ENCODE peak calls at places on chromosomes 1 and 21, in ten cellular contexts. P is mammary epithelial cell; V is left ventricle myocardium inferior; N is coronary artery; W is GM12865; Z is IMR-90; J is CD8-positive, alpha-beta T cell; U is OCI-LY7; Q is brain microvascular endothelial cell; A is pancreas. D is an unnamed sample.

GRCh38 chr1:66327582-66327981 is 206.4 kb upstream of the SGIP1 start:
- DNase-seq in A (no peak), N (no peak), Q (no peak), U (no peak), P (no peak), J (no peak), V (no peak), W (no peak), Z (no peak), D (no peak)

GRCh38 chr1:30450818-30451233 is 272.6 kb downstream of the MATN1 start:
- DNase-seq in Q (no peak), W (no peak), Z (no peak), A (no peak), U (no peak), J (no peak), N (no peak), V (no peak), P (no peak), D (no peak)

GRCh38 chr21:43318368-43318767 is 108.6 kb downstream of the SIK1 start:
- DNase-seq in P (no peak), J (no peak), N (no peak), W (no peak), V (no peak), A (no peak), Q (no peak), U (no peak), Z (no peak), D (no peak)

GRCh38 chr1:47225430-47226100 is 6.5 kb downstream of the TAL1 start:
- DNase-seq in U (no peak), A (no peak), J (no peak), N (no peak), P (no peak), Q (no peak), Z (no peak), V (no peak), W (no peak), D (no peak)

GRCh38 chr1:40575336-40575735 is 43.9 kb downstream of the ZNF684 start:
- DNase-seq in U (no peak), V (no peak), J (no peak), Z (peak), A (no peak), Q (no peak), W (no peak), N (no peak), P (no peak), D (no peak)

GRCh38 chr1:200029624-200030074 is 2.1 kb downstream of the NR5A2 start:
- DNase-seq in W (no peak), A (no peak), Q (no peak), Z (no peak), U (peak), V (no peak), P (no peak), N (peak), J (no peak), D (no peak)

GRCh38 chr1:18149113-18149641 is 41.6 kb downstream of the IGSF21 start:
- DNase-seq in Q (no peak), W (no peak), U (no peak), J (no peak), P (no peak), Z (no peak), A (no peak), N (no peak), V (no peak), D (no peak)

GRCh38 chr1:28735961-28736449 is 735 bp upstream of the YTHDF2 start:
- DNase-seq in V (no peak), A (no peak), N (no peak), P (no peak), Q (no peak), W (no peak), J (no peak), Z (no peak), U (no peak), D (no peak)

GRCh38 chr1:226798427-226799411 is 59.6 kb upstream of the ITPKB start:
- DNase-seq in P (no peak), W (peak), N (no peak), Q (no peak), Z (no peak), V (no peak), J (peak), A (no peak), U (peak), D (no peak)

GRCh38 chr1:235417101-235417697 is 50.0 kb downstream of the TBCE start:
- DNase-seq in W (peak), A (no peak), Q (peak), U (peak), V (no peak), J (peak), N (no peak), P (peak), Z (peak), D (peak)

GRCh38 chr1:202858306-202858705 is 30.6 kb downstream of the RABIF start:
- DNase-seq in V (peak), P (no peak), Q (no peak), W (no peak), N (no peak), J (no peak), U (no peak), A (no peak), Z (peak), D (no peak)

GRCh38 chr1:29133861-29134694 is 10.4 kb upstream of the TMEM200B start:
- DNase-seq in J (no peak), V (peak), U (no peak), Z (no peak), P (no peak), A (no peak), W (no peak), Q (no peak), N (no peak), D (no peak)

DNA sequence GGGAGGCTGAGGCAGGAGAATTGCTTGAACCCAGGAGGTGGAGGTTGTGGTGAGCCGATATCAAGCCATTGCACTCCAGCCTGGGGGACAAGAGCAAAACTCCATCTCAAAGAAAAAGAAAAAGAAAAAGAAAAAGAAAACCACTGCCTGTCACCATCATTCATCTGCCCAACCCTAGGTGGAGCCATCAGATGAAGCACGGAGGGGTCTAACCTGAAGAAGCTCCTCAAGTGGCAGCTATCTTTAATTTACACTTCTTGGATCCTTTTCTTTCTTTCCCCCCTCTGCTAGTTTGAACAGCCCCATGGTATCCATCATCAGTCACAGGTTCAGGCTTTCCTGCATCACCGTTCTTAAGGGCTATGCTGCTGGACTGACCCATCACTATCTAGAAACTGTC is 57.0 kb downstream of the PLEKHA6 start:
- DNase-seq in W (no peak), J (no peak), Q (no peak), P (no peak), A (no peak), N (no peak), Z (no peak), V (no peak), U (no peak), D (no peak)
- TF ChIP-seq CTCF in W (no peak), J (no peak), Q (no peak), P (peak), A (no peak), N (no peak), Z (no peak), V (no peak), U (no peak), D (no peak)

DNA sequence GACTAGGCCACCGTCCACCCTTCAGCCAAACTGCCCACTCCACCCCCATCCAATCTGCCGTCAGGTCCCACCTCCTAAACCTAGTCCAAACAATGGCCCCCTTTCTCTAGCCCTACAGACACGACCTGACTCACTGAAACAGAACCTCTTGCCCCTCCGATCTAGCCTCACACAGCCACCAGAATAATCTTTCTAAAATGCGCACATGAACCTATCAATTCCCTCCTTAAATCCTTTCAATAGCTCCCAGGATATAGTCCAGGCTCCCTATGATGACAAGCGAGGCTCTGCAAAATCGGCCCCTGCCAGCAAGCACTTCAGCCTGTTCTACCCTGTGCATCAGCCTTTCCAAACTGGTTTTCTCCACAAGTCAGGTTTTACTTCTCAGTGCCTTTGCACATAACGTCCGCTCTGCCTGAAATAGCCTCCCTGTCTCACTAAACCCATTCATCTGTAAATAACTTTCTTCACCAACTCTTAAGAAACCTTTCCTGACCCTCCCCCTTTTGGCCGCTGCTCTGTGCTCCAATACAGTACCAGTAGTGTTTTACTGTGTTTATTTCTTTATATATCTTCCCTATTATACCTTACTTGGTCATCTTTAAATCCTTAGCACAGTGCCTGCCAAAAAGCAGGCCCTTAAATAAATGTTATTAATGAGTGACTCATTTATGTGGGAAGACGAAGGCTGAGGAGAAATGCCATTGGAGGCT is 9.0 kb upstream of the CDC20 start:
- DNase-seq in W (peak), V (no peak), Z (peak), J (no peak), N (no peak), U (peak), P (peak), Q (peak), A (no peak), D (peak)
- H3K4me3 ChIP-seq in W (peak), V (peak), Z (peak), J (no peak), N (peak), U (peak), P (peak), Q (peak), A (peak), D (peak)

DNA sequence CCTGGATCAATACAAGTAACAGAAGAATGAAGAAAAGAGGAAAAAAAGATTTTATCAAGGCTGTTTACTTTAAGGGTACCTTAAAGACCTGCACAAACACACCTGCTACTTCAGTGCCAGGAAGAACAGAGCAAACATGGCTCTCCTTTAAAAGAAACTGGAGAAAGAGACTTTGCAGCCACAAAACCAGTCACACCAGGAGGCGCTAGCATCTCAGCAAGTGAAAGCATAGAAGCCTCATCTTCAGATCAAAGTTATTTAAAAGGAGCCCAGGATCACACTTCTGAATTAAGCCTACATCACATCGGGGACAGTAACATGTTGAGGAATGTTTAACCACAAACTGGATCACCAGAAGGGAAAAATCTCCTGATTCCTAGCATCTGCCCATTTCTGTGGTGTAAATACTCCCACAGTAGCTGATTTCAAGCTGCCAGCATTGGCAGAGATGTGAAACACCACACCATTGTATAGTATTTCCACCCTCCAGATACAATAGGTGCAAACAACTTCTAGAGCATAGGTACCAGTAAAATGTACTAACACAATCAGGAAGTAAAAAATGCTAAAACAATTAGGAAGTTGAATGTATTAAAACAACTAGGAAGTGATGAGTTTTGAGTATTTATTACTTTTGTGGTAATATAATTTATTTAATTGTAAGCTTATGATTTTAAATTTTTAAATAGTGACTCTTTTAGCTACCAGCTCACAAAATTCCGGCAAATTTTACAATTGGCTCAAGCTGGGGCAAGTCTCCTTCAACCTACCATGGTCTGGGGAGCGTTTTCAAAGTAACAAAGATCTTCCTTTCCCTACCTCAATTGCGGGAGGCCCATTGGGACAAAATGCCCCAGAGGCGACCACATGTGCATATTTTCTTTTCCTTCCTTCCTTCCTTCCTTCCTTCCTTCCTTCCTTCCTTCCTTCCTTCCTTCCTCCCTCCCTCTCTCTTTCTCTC is 105.3 kb upstream of the CLDN14 start:
- DNase-seq in V (no peak), P (no peak), A (no peak), U (peak), N (no peak), Q (no peak), Z (no peak), J (no peak), W (peak), D (no peak)
- TF ChIP-seq CTCF in V (no peak), P (no peak), A (no peak), U (peak), N (no peak), Q (peak), Z (no peak), J (peak), W (no peak), D (no peak)

GRCh38 chr1:184905601-184906322 is 68.5 kb downstream of the NIBAN1 start:
- DNase-seq in P (no peak), N (no peak), V (no peak), Z (no peak), U (no peak), J (no peak), W (no peak), A (peak), Q (no peak), D (no peak)

GRCh38 chr1:184906771-184907170 is 67.5 kb downstream of the NIBAN1 start:
- DNase-seq in W (no peak), U (no peak), A (no peak), V (no peak), Q (peak), N (no peak), J (no peak), P (no peak), Z (peak), D (no peak)

GRCh38 chr1:184900507-184900906 is 73.8 kb downstream of the NIBAN1 start:
- DNase-seq in Q (no peak), P (no peak), Z (no peak), U (no peak), N (no peak), W (no peak), A (no peak), V (no peak), J (no peak), D (no peak)

DNA sequence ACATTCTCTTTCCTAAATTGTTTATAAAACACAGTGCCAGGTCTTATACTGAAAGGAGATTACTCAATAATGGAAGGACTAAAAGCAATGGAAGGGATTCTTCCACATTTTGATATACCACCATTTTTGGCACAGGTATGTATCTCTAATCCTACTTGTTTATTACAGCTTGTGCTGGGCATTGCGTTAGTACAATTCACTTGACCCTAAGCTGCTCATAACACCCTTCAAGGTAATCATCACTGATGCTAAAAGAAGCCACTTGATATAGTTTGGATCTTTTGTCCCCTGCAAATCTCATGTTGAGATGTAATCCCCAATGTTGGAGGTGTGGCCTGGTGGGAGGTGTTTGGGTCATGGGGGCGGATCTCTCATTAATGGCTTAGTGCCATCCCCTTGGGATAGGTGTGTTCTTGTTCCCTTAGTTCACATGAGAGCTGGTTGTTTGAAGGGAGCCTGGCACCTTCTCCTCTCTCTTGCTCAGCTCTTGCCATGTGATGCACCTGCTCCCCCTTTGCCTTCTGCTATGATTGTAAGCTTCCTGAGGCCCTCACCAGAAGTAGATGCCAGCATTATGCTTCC is 71.1 kb downstream of the NIBAN1 start:
- DNase-seq in V (no peak), P (no peak), Q (no peak), W (no peak), N (no peak), U (no peak), Z (no peak), J (no peak), A (no peak), D (no peak)
- H3K4me3 ChIP-seq in V (no peak), P (no peak), Q (no peak), W (no peak), N (no peak), U (no peak), Z (no peak), J (no peak), A (no peak), D (no peak)

GRCh38 chr1:114703242-114703641 is 7.9 kb upstream of the AMPD1 start:
- DNase-seq in P (no peak), A (no peak), J (no peak), N (no peak), Z (no peak), W (peak), Q (no peak), U (no peak), V (no peak), D (no peak)
- TF ChIP-seq CTCF in P (no peak), A (no peak), J (no peak), N (no peak), Z (no peak), W (no peak), Q (no peak), U (no peak), V (no peak), D (no peak)

GRCh38 chr1:110962892-110963665 is 643 bp downstream of the LRIF1 start:
- DNase-seq in P (peak), N (peak), V (peak), A (peak), W (peak), Z (peak), Q (peak), J (peak), U (peak), D (peak)

GRCh38 chr1:110964400-110964903 is 730 bp upstream of the LRIF1 start:
- DNase-seq in A (no peak), Q (no peak), U (no peak), P (no peak), Z (no peak), W (no peak), N (no peak), V (no peak), J (no peak), D (no peak)

GRCh38 chr1:110960777-110961420 is 2.8 kb downstream of the LRIF1 start:
- DNase-seq in N (no peak), W (no peak), Z (no peak), A (no peak), U (no peak), V (no peak), P (no peak), J (no peak), Q (no peak), D (no peak)

GRCh38 chr1:110963666-110964399 is at the start of gene LRIF1:
- DNase-seq in J (peak), P (peak), Q (peak), A (peak), N (peak), U (peak), Z (peak), V (peak), W (peak), D (peak)

DNA sequence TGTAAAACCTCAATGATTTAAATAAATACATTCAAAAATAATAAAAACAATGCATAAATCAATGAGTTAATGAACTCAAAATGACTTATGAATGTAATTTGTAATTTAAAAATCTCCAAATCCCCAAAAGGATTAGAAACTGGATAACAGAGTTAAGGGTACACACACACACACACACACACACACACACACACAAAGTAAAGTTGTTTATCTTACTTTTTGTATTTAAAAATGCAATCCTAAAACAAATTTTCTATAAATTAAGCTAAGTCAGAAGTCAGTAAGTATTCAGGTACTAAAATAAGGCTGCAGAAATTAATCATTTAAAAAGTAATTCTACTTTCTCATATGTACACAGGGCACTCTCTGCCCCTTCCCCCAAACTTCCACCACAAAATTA is 1.8 kb downstream of the LRIF1 start:
- DNase-seq in Q (no peak), N (no peak), W (no peak), U (no peak), V (no peak), Z (no peak), A (no peak), J (no peak), P (no peak), D (no peak)
- H3K4me3 ChIP-seq in Q (no peak), N (no peak), W (peak), U (peak), V (peak), Z (no peak), A (no peak), J (no peak), P (peak), D (no peak)

GRCh38 chr1:91400133-91400725 is 4.4 kb downstream of the HFM1 start:
- DNase-seq in Q (no peak), W (no peak), U (no peak), A (no peak), V (no peak), P (no peak), J (no peak), N (no peak), Z (no peak), D (peak)

GRCh38 chr1:91402023-91402422 is 2.6 kb downstream of the HFM1 start:
- DNase-seq in N (no peak), A (no peak), Z (peak), U (peak), Q (no peak), J (no peak), P (peak), V (no peak), W (peak), D (no peak)

GRCh38 chr1:91406773-91407389 is 2.2 kb upstream of the HFM1 start:
- DNase-seq in Q (no peak), U (no peak), N (no peak), A (no peak), W (peak), Z (no peak), V (no peak), J (no peak), P (no peak), D (no peak)

DNA sequence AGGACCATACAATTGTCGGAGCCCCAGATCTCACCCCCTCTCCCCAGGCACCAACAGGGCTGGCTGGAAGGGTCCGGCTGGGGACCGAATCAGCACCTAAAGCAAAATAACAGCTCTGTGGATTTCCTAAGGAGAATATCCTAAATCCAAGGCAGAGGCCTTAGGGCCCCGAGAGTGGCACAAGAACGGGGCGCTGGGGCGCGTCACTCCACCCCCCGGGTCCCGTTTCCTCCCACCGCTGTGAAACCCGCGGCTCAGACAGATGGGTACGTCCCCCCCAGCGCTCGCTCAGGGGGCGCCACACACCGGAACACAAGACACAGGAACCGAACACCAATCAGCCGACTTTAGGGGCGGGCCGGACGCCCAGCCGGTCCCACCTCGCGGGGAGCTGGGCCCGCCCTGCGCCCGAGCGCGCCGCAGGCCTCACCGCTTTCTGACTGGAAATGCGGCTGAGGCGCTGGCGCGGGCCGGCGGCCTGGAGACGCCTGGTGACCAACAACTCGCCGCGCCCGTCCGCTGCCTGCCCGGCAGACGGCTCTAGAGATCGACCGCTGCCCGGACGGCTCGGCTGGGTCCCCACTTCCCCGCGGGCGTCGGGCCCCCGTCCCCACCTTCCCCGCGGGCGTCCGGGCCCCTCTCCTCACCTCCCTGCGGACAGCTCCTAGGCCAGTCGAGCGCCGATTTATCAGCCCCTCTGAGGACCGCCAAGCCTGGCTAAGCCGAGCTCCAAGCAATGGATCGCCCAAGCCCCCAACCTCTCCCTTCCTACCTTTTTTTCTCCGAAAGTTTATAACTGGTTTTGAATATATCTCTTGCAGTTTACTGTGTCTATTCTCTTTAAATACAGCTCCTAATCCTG is at the start of gene HFM1:
- DNase-seq in V (peak), A (peak), Q (peak), P (peak), U (peak), J (peak), N (no peak), Z (peak), W (peak), D (peak)
- TF ChIP-seq CTCF in V (peak), A (no peak), Q (peak), P (no peak), U (peak), J (no peak), N (no peak), Z (no peak), W (peak), D (no peak)

D was measured in astrocyte of the cerebellum.